ENCODE peak calls at places on chromosomes 12 and 14, in ten cellular contexts. O, N, Z, X, D, V, H, P, Q and I are unnamed samples.

GRCh38 chr12:96187675-96188355 is 6.4 kb upstream of the ELK3 start:
- DNase-seq in X (no peak), P (no peak), D (no peak), O (no peak), V (no peak), H (no peak), Q (no peak), Z (no peak), N (no peak), I (no peak)

GRCh38 chr12:92340003-92340402 is 194.4 kb upstream of the BTG1 start:
- DNase-seq in O (no peak), P (no peak), D (no peak), V (no peak), X (no peak), N (no peak), Z (no peak), H (no peak), Q (no peak), I (no peak)

GRCh38 chr14:23183076-23183475 is 384 bp downstream of the SLC7A8 start:
- DNase-seq in D (no peak), N (peak; percentile 15), H (no peak), Q (no peak), X (no peak), O (no peak), V (no peak), P (no peak), Z (no peak), I (no peak)

GRCh38 chr12:44640831-44641230 is 235.3 kb downstream of the NELL2 start:
- DNase-seq in P (no peak), D (no peak), Q (no peak), V (no peak), Z (no peak), H (no peak), O (no peak), X (no peak), N (no peak), I (no peak)

GRCh38 chr12:124976999-124977398 is 11.9 kb downstream of the DHX37 start:
- DNase-seq in N (no peak), O (no peak), Q (no peak), X (no peak), D (no peak), H (no peak), Z (no peak), V (no peak), P (no peak), I (no peak)

GRCh38 chr12:53618340-53618739 is 7.8 kb downstream of the ATF7 start:
- DNase-seq in Z (no peak), N (no peak), V (no peak), D (no peak), Q (no peak), O (no peak), P (no peak), X (no peak), H (no peak), I (no peak)

GRCh38 chr12:52608826-52609630 is 7.8 kb upstream of the KRT72 start:
- DNase-seq in N (no peak), V (no peak), H (no peak), Z (no peak), X (no peak), O (no peak), Q (no peak), P (no peak), D (no peak), I (no peak)

GRCh38 chr12:98908866-98909265 is 263.8 kb downstream of the APAF1 start:
- DNase-seq in O (no peak), Z (no peak), Q (no peak), H (no peak), D (no peak), N (no peak), P (no peak), X (no peak), V (no peak), I (no peak)

GRCh38 chr12:65490193-65490592 is 211.7 kb downstream of the MSRB3 start:
- DNase-seq in D (no peak), Q (no peak), V (no peak), H (no peak), X (no peak), Z (no peak), N (peak; percentile 61), O (no peak), P (no peak), I (no peak)

GRCh38 chr12:45518516-45519235 is 210.8 kb upstream of the ARID2 start:
- DNase-seq in Z (peak; percentile 24), X (no peak), N (peak; percentile 26), Q (no peak), V (no peak), O (peak; percentile 24), H (no peak), D (no peak), P (no peak), I (peak; percentile 41)

GRCh38 chr14:61705017-61705416 is 9.7 kb downstream of the HIF1A start:
- DNase-seq in Q (no peak), P (no peak), V (no peak), Z (no peak), X (no peak), D (no peak), N (no peak), H (no peak), O (no peak), I (no peak)